ENCODE peak calls at places on chromosomes 2 and 18, in six cellular contexts. One of them, this sample, is unnamed.
A peak's percentile ranks its signal among the peaks of the same experiment; 100 is the strongest.

GRCh38 chr2:144370937-144371584 is 148.9 kb downstream of the ZEB2 start:
- DNase-seq in effector memory CD4-positive, alpha-beta T cell: no peak
- DNase-seq in NCI-H1105 treated with DMSO at 0.1 percent for 48 hours: no peak
- DNase-seq in neuronal stem cell: no peak
- DNase-seq in GM12878: no peak
- DNase-seq in pons: no peak
- DNase-seq in this sample: no peak

GRCh38 chr2:85861180-85861579 is 27.6 kb downstream of the ST3GAL5 start:
- DNase-seq in GM12878: peak; percentile 55
- DNase-seq in neuronal stem cell: no peak
- DNase-seq in effector memory CD4-positive, alpha-beta T cell: no peak
- DNase-seq in pons: no peak
- DNase-seq in NCI-H1105 treated with DMSO at 0.1 percent for 48 hours: no peak
- DNase-seq in this sample: no peak

GRCh38 chr2:53381271-53381670 is 386.3 kb upstream of the CHAC2 start:
- DNase-seq in GM12878: no peak
- DNase-seq in neuronal stem cell: no peak
- DNase-seq in effector memory CD4-positive, alpha-beta T cell: no peak
- DNase-seq in pons: no peak
- DNase-seq in NCI-H1105 treated with DMSO at 0.1 percent for 48 hours: no peak
- DNase-seq in this sample: no peak

GRCh38 chr2:217616936-217617335 is 385.9 kb downstream of the TNS1 start:
- DNase-seq in pons: no peak
- DNase-seq in effector memory CD4-positive, alpha-beta T cell: no peak
- DNase-seq in NCI-H1105 treated with DMSO at 0.1 percent for 48 hours: no peak
- DNase-seq in neuronal stem cell: no peak
- DNase-seq in GM12878: no peak
- DNase-seq in this sample: no peak

GRCh38 chr18:59379772-59380530 is 20.9 kb upstream of the LMAN1 start:
- DNase-seq in neuronal stem cell: no peak
- DNase-seq in NCI-H1105 treated with DMSO at 0.1 percent for 48 hours: no peak
- DNase-seq in effector memory CD4-positive, alpha-beta T cell: no peak
- DNase-seq in GM12878: no peak
- DNase-seq in pons: no peak
- DNase-seq in this sample: no peak

GRCh38 chr2:128348505-128349065 is 29.9 kb upstream of the HS6ST1 start:
- DNase-seq in neuronal stem cell: no peak
- DNase-seq in effector memory CD4-positive, alpha-beta T cell: no peak
- DNase-seq in pons: no peak
- DNase-seq in GM12878: no peak
- DNase-seq in NCI-H1105 treated with DMSO at 0.1 percent for 48 hours: no peak
- DNase-seq in this sample: no peak

GRCh38 chr2:236665130-236665529 is 95.5 kb downstream of the ACKR3 start:
- DNase-seq in NCI-H1105 treated with DMSO at 0.1 percent for 48 hours: no peak
- DNase-seq in neuronal stem cell: no peak
- DNase-seq in effector memory CD4-positive, alpha-beta T cell: no peak
- DNase-seq in pons: no peak
- DNase-seq in GM12878: no peak
- DNase-seq in this sample: no peak

GRCh38 chr2:201758229-201758628 is 22.5 kb downstream of the ALS2 start:
- DNase-seq in effector memory CD4-positive, alpha-beta T cell: no peak
- DNase-seq in NCI-H1105 treated with DMSO at 0.1 percent for 48 hours: no peak
- DNase-seq in neuronal stem cell: no peak
- DNase-seq in pons: no peak
- DNase-seq in GM12878: no peak
- DNase-seq in this sample: no peak

GRCh38 chr2:142974288-142975024 is 97.0 kb downstream of the KYNU start:
- DNase-seq in neuronal stem cell: no peak
- DNase-seq in effector memory CD4-positive, alpha-beta T cell: no peak
- DNase-seq in GM12878: no peak
- DNase-seq in pons: no peak
- DNase-seq in NCI-H1105 treated with DMSO at 0.1 percent for 48 hours: no peak
- DNase-seq in this sample: no peak

GRCh38 chr18:7940976-7941375 is 373.9 kb downstream of the PTPRM start:
- DNase-seq in GM12878: no peak
- DNase-seq in pons: no peak
- DNase-seq in neuronal stem cell: peak; percentile 23
- DNase-seq in NCI-H1105 treated with DMSO at 0.1 percent for 48 hours: peak; percentile 64
- DNase-seq in effector memory CD4-positive, alpha-beta T cell: no peak
- DNase-seq in this sample: no peak

GRCh38 chr2:241095594-241096290 is 6.3 kb downstream of the MTERF4 start:
- DNase-seq in effector memory CD4-positive, alpha-beta T cell: peak; percentile 66
- DNase-seq in GM12878: no peak
- DNase-seq in neuronal stem cell: no peak
- DNase-seq in pons: no peak
- DNase-seq in NCI-H1105 treated with DMSO at 0.1 percent for 48 hours: no peak
- DNase-seq in this sample: no peak

GRCh38 chr18:56869189-56869777 is 218.1 kb downstream of the WDR7 start:
- DNase-seq in pons: peak; percentile 89
- DNase-seq in effector memory CD4-positive, alpha-beta T cell: no peak
- DNase-seq in NCI-H1105 treated with DMSO at 0.1 percent for 48 hours: peak; percentile 90
- DNase-seq in GM12878: peak; percentile 11
- DNase-seq in neuronal stem cell: no peak
- DNase-seq in this sample: no peak